ENCODE peak calls at places on chromosomes 12 and 14, in seven cellular contexts. W is uterus, M is A549, G is IMR-90, D is GM12892, Q is HCT116, E is spleen. K is an unnamed sample.

GRCh38 chr14:55414551-55414950 is 2.9 kb upstream of the ATG14 start:
- DNase-seq in W (no peak), M (no peak), G (no peak), D (no peak), Q (no peak), E (no peak), K (no peak)

GRCh38 chr12:24373004-24373403 is 423.5 kb upstream of the SOX5 start:
- DNase-seq in W (no peak), M (no peak), G (peak; percentile 65), D (no peak), Q (no peak), E (no peak), K (no peak)

GRCh38 chr14:104998801-104999200 is 13.2 kb downstream of the CLBA1 start:
- DNase-seq in W (no peak), M (no peak), G (no peak), D (no peak), Q (no peak), E (no peak), K (no peak)

GRCh38 chr12:107736914-107737313 is 24.0 kb downstream of the PRDM4 start:
- DNase-seq in W (no peak), M (no peak), G (no peak), D (peak; percentile 41), Q (no peak), E (peak; percentile 83), K (no peak)

GRCh38 chr14:70808402-70809237 is 693 bp downstream of the MAP3K9 start:
- DNase-seq in W (no peak), M (peak; percentile 44), G (no peak), D (no peak), Q (no peak), E (peak; percentile 90), K (peak; percentile 25)

GRCh38 chr14:91354979-91355685 is 62.5 kb downstream of the CCDC88C start:
- DNase-seq in W (no peak), M (peak; percentile 25), G (no peak), D (no peak), Q (no peak), E (peak; percentile 79), K (no peak)

GRCh38 chr12:93714382-93714781 is 37.2 kb downstream of the CRADD start:
- DNase-seq in W (peak; percentile 42), M (no peak), G (no peak), D (no peak), Q (no peak), E (no peak), K (no peak)

GRCh38 chr14:22657861-22658260 is 13.7 kb upstream of the OR6J1 start:
- DNase-seq in W (no peak), M (no peak), G (peak; percentile 49), D (no peak), Q (no peak), E (no peak), K (no peak)

GRCh38 chr14:58716706-58717105 is 78.9 kb downstream of the DACT1 start:
- DNase-seq in W (no peak), M (no peak), G (no peak), D (no peak), Q (no peak), E (no peak), K (no peak)

DNA sequence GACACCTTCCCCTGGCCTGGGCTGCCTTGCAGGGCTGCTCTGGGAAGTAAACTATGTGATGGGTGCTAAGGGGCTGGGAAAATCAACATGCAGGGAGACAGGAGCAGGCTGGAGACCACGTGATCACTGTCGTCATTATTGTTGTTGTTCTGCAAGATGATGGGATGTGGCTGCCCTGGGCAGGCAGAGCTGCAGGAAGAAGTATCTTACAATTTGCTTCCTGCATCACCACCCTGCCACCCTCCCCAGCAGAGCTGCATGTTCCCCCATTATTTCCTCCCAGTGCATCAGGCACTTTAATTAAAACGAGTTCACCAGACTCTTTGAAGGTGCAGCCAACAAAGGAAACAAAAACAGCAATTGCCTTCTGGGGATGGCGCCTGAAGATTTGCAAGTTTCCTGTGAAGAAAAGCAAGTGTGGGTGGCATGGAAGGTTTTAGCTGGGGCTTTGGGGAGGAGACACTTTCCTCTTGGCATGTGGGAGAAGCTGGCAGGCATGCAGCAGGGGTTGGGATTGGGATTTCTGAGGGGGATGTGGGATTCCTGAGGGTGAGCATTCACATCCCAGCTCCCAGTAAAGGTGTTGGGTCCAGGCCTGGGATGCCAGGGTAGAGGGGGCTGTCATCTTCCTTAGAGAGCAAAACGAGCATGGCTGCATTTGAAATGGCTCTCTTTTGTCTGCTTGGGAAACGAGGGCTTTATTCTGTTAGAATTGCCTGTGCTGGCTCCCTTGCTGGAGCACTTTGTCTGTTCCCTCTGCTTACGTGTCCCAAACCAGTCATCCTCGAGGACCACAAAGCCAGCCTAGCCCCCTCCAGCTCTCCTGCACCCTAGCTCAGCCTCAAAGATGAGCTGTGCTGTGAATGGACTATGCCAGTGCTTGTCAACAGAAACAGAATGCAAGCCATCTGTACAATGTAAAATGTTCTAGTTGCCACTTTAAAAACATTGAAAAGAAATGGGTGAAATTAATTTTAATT is 11.5 kb upstream of the C14orf132 start:
- DNase-seq in W (no peak), M (no peak), G (no peak), D (no peak), Q (no peak), E (no peak), K (no peak)
- TF ChIP-seq POLR2A in W (no peak), M (no peak), G (no peak), D (no peak), Q (no peak), E (no peak), K (no peak)

GRCh38 chr12:95072900-95073697 is at the start of gene NR2C1:
- DNase-seq in W (peak; percentile 92), M (peak; percentile 99), G (peak; percentile 92), D (peak; percentile 97), Q (peak; percentile 91), E (peak; percentile 97), K (peak; percentile 96)
- TF ChIP-seq POLR2A in W (no peak), M (peak; percentile 36), G (peak; percentile 39), D (peak; percentile 46), Q (peak; percentile 52), E (no peak), K (peak; percentile 42)

DNA sequence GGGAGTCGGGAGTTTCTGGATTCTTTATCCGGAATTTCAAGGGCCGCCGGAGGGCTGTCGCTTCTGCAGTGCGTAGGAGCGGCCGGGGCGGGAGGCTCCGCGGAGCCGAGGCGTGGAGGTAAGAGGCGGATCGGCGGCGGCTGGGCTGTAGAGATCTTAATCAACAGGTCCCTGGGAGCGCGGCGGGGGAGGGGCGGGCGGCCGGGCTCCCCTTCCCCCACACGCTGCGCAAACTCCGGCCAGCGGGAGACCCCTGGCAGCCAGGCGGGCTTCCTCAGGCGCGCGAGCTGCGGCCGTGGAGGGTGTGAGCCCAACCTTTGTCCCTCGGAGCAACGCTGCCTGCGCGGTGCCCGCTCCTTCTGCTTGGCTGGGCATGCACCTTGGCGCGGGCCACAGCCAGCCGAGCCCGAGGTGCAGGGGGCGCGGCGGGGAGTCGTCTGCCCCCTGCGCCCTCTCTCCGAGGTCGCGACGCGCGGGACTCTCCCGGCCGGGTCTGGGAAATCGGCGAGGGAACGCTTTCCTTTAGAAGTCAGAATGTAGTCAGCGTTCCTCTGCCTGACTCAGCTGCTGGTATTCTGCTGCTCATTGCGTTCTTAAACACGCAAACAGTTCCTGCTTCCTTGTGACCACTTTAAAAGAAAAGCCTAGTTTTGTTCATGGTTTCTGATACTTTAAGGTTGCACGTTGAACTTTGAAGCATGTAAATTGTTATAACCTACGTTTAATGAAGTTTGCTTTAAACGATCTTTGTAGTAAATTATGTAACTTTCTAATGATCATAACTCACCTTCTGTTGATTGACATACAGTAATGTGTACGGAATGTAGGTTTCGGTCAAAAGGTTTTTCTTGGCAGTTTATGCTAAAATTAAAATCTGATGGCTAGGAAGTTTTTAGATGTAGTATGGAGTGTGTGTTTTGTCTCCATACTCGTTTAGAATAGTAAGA is at the start of gene PALS1:
- DNase-seq in W (no peak), M (peak; percentile 33), G (peak; percentile 88), D (peak; percentile 34), Q (peak; percentile 53), E (no peak), K (peak; percentile 15)
- TF ChIP-seq POLR2A in W (peak; percentile 34), M (no peak), G (peak; percentile 86), D (no peak), Q (no peak), E (no peak), K (peak; percentile 11)

GRCh38 chr12:124668602-124669001 is 101.2 kb upstream of the NCOR2 start:
- DNase-seq in W (no peak), M (no peak), G (no peak), D (no peak), Q (no peak), E (no peak), K (no peak)

GRCh38 chr12:124664395-124665111 is 97.1 kb upstream of the NCOR2 start:
- DNase-seq in W (no peak), M (no peak), G (no peak), D (no peak), Q (no peak), E (no peak), K (no peak)

GRCh38 chr12:124665516-124665915 is 98.1 kb upstream of the NCOR2 start:
- DNase-seq in W (no peak), M (no peak), G (peak; percentile 63), D (no peak), Q (no peak), E (no peak), K (no peak)

GRCh38 chr12:124667671-124668337 is 100.4 kb upstream of the NCOR2 start:
- DNase-seq in W (no peak), M (no peak), G (no peak), D (no peak), Q (no peak), E (no peak), K (no peak)

GRCh38 chr12:124666722-124667259 is 99.4 kb upstream of the NCOR2 start:
- DNase-seq in W (no peak), M (no peak), G (no peak), D (no peak), Q (no peak), E (no peak), K (no peak)
- TF ChIP-seq POLR2A in W (no peak), M (no peak), G (no peak), D (no peak), Q (no peak), E (no peak), K (no peak)

GRCh38 chr12:48957141-48958048 is at the start of gene ARF3:
- DNase-seq in W (peak; percentile 92), M (peak; percentile 96), G (peak; percentile 90), D (peak; percentile 97), Q (peak; percentile 73), E (peak; percentile 99), K (peak; percentile 93)

GRCh38 chr12:48952691-48953090 is 4.6 kb downstream of the ARF3 start:
- DNase-seq in W (no peak), M (no peak), G (no peak), D (no peak), Q (no peak), E (no peak), K (no peak)

GRCh38 chr12:48954061-48954460 is 3.2 kb downstream of the ARF3 start:
- DNase-seq in W (no peak), M (no peak), G (no peak), D (no peak), Q (no peak), E (no peak), K (no peak)

GRCh38 chr12:48956279-48957140 is 777 bp downstream of the ARF3 start:
- DNase-seq in W (peak; percentile 82), M (peak; percentile 94), G (peak; percentile 97), D (no peak), Q (peak; percentile 93), E (peak; percentile 83), K (peak; percentile 86)

GRCh38 chr12:48954781-48955501 is 2.3 kb downstream of the ARF3 start:
- DNase-seq in W (no peak), M (no peak), G (no peak), D (no peak), Q (no peak), E (no peak), K (no peak)
- TF ChIP-seq POLR2A in W (no peak), M (no peak), G (no peak), D (no peak), Q (no peak), E (no peak), K (no peak)